ENCODE peak calls at places on chromosomes 16 and 17, in four cellular contexts. S, Y, I and E are unnamed samples.

GRCh38 chr16:67013823-67014640 is 14.9 kb upstream of the CBFB start:
- DNase-seq in S (peak), Y (peak), I (peak), E (peak)

GRCh38 chr16:28621756-28622155 is 11.9 kb upstream of the SULT1A1 start:
- DNase-seq in S (no peak), Y (no peak), I (no peak), E (no peak)

GRCh38 chr16:65845466-65846209 is 520.9 kb upstream of the CDH5 start:
- DNase-seq in S (no peak), Y (no peak), I (no peak), E (no peak)

GRCh38 chr17:83133302-83134121 is 54.1 kb downstream of the METRNL start:
- DNase-seq in S (no peak), Y (no peak), I (no peak), E (no peak)

GRCh38 chr16:17793354-17793753 is 322.6 kb upstream of the XYLT1 start:
- DNase-seq in S (no peak), Y (no peak), I (no peak), E (no peak)

GRCh38 chr16:81625544-81626152 is 153.4 kb upstream of the PLCG2 start:
- DNase-seq in S (no peak), Y (no peak), I (no peak), E (no peak)

GRCh38 chr16:31641279-31641678 is 113.6 kb downstream of the AHSP start:
- DNase-seq in S (no peak), Y (no peak), I (no peak), E (no peak)

GRCh38 chr17:38509008-38509771 is 80.9 kb downstream of the ARHGAP23 start:
- DNase-seq in S (peak), Y (peak), I (peak), E (peak)

GRCh38 chr17:77087650-77088454 is 52.9 kb upstream of the SEC14L1 start:
- DNase-seq in S (no peak), Y (no peak), I (no peak), E (no peak)

GRCh38 chr17:18259621-18260331 is 686 bp upstream of the MIEF2 start:
- DNase-seq in S (no peak), Y (no peak), I (no peak), E (no peak)

GRCh38 chr16:27639588-27640276 is 89.8 kb downstream of the KATNIP start:
- DNase-seq in S (peak), Y (no peak), I (no peak), E (no peak)

GRCh38 chr17:37699285-37699973 is 45.4 kb downstream of the HNF1B start:
- DNase-seq in S (no peak), Y (no peak), I (no peak), E (no peak)

GRCh38 chr17:59746849-59747445 is 39.5 kb downstream of the VMP1 start:
- DNase-seq in S (no peak), Y (no peak), I (no peak), E (no peak)

GRCh38 chr17:75410141-75410540 is 4.7 kb upstream of the GRB2 start:
- DNase-seq in S (no peak), Y (no peak), I (no peak), E (no peak)

GRCh38 chr16:8110572-8111514 is 479.5 kb downstream of the TMEM114 start:
- DNase-seq in S (no peak), Y (no peak), I (no peak), E (no peak)

GRCh38 chr16:51440096-51440495 is 289.0 kb upstream of the SALL1 start:
- DNase-seq in S (no peak), Y (no peak), I (no peak), E (no peak)

GRCh38 chr16:65012357-65012756 is 109.5 kb downstream of the CDH11 start:
- DNase-seq in S (no peak), Y (no peak), I (no peak), E (no peak)

GRCh38 chr17:72117748-72118587 is 2.9 kb upstream of the SOX9 start:
- DNase-seq in S (no peak), Y (no peak), I (no peak), E (no peak)

GRCh38 chr17:67526700-67527099 is 149.6 kb downstream of the PITPNC1 start:
- DNase-seq in S (no peak), Y (no peak), I (no peak), E (no peak)

GRCh38 chr17:53655591-53655990 is 167.1 kb upstream of the KIF2B start:
- DNase-seq in S (no peak), Y (no peak), I (no peak), E (no peak)

GRCh38 chr16:28292731-28293588 is 635 bp downstream of the SBK1 start:
- DNase-seq in S (no peak), Y (peak), I (no peak), E (no peak)

GRCh38 chr16:4702466-4702808 is 9.1 kb downstream of the NUDT16L1 start:
- DNase-seq in S (no peak), Y (no peak), I (no peak), E (no peak)

GRCh38 chr16:2842340-2843000 is 12.4 kb downstream of the ZG16B start:
- DNase-seq in S (no peak), Y (peak), I (peak), E (peak)

GRCh38 chr17:32878211-32878610 is 1.3 kb upstream of the MYO1D start:
- DNase-seq in S (peak), Y (no peak), I (no peak), E (no peak)

GRCh38 chr17:17547210-17547764 is 44.2 kb downstream of the PEMT start:
- DNase-seq in S (no peak), Y (no peak), I (no peak), E (no peak)

GRCh38 chr17:76585048-76585648 is 512 bp downstream of the ST6GALNAC2 start:
- DNase-seq in S (no peak), Y (no peak), I (no peak), E (no peak)